ENCODE peak calls at places on chromosomes 11 and 22, in seven cellular contexts. U is heart right ventricle, R is fibroblast of mammary gland, L is neuronal stem cell, N is fibroblast of villous mesenchyme, S is SJSA1, F is PC-3. P is an unnamed sample.
A peak's percentile ranks its signal among the peaks of the same experiment; 100 is the strongest.

GRCh38 chr11:10878408-10879214 is 20.8 kb upstream of the ZBED5 start:
- DNase-seq in F (peak; percentile 79), S (no peak), U (peak; percentile 31), R (peak; percentile 83), N (peak; percentile 80), L (peak; percentile 17), P (no peak)

GRCh38 chr11:16155448-16155847 is 200.9 kb downstream of the SOX6 start:
- DNase-seq in S (no peak), R (no peak), U (no peak), F (peak; percentile 4), L (no peak), N (no peak), P (no peak)

GRCh38 chr11:2303627-2304155 is 1.9 kb downstream of the TSPAN32 start:
- DNase-seq in F (no peak), S (peak; percentile 48), U (peak; percentile 75), L (no peak), N (no peak), R (no peak), P (no peak)

GRCh38 chr11:133787379-133788103 is 57.8 kb downstream of the SPATA19 start:
- DNase-seq in S (no peak), L (peak; percentile 46), N (no peak), R (no peak), F (no peak), U (no peak), P (no peak)

GRCh38 chr11:69654660-69655478 is 13.9 kb downstream of the CCND1 start:
- DNase-seq in R (peak; percentile 54), F (peak; percentile 97), N (no peak), U (no peak), L (no peak), S (peak; percentile 92), P (no peak)

GRCh38 chr11:114151631-114152030 is 92.1 kb downstream of the ZBTB16 start:
- DNase-seq in F (no peak), L (no peak), N (no peak), R (no peak), U (no peak), S (no peak), P (no peak)

GRCh38 chr22:20577045-20577444 is 69.6 kb downstream of the MED15 start:
- DNase-seq in R (no peak), U (no peak), N (no peak), L (no peak), F (no peak), S (no peak), P (no peak)

GRCh38 chr11:106463796-106464201 is 386.3 kb downstream of the AASDHPPT start:
- DNase-seq in N (no peak), U (no peak), R (peak; percentile 77), L (no peak), F (peak; percentile 66), S (no peak), P (no peak)

GRCh38 chr11:65448418-65449196 is 26.0 kb downstream of the NEAT1 start:
- DNase-seq in L (no peak), S (no peak), F (peak; percentile 2), N (peak; percentile 89), R (peak; percentile 77), U (no peak), P (no peak)

GRCh38 chr11:64971421-64972233 is at the start of gene MAJIN:
- DNase-seq in S (peak; percentile 68), F (peak; percentile 30), N (peak; percentile 80), R (peak; percentile 63), U (peak; percentile 90), L (peak; percentile 21), P (peak; percentile 80)

GRCh38 chr22:27139935-27140493 is 482.6 kb downstream of the MIAT start:
- DNase-seq in N (peak; percentile 86), L (no peak), R (peak; percentile 80), U (no peak), S (peak; percentile 82), F (no peak), P (no peak)

GRCh38 chr11:95078526-95078925 is 11.1 kb upstream of the ENDOD1 start:
- DNase-seq in L (no peak), R (no peak), F (peak; percentile 42), N (no peak), U (no peak), S (no peak), P (no peak)

GRCh38 chr11:17906436-17906835 is 106.4 kb downstream of the SERGEF start:
- DNase-seq in F (peak; percentile 28), R (no peak), N (no peak), U (no peak), S (no peak), L (no peak), P (no peak)

GRCh38 chr11:17905477-17905876 is 107.4 kb downstream of the SERGEF start:
- DNase-seq in N (no peak), S (no peak), L (no peak), R (no peak), U (no peak), F (no peak), P (no peak)

DNA sequence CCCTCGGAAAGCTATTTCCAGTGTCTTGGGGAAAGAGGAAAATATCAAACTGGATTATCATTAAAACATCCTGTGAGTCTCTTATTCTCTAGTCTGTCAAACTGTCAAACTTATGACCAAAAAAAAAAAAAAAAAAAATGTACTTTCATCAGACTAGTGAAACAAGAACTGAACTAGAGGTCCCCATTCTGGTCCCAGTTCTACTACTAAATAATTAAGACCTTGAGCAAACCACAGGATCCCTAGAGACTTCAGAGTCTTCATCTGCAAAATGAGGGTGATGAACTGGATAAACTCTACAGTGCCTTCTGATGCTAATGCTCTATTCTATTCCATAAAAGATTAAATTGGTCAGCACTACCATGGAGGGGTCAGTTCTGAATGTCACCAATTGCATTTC is 105.8 kb downstream of the SERGEF start:
- DNase-seq in N (no peak), L (no peak), U (no peak), S (no peak), F (no peak), R (no peak), P (no peak)
- H3K4me3 ChIP-seq in N (no peak overlapping the region), L (no peak overlapping the region), U (no peak overlapping the region), S (no peak overlapping the region), F (no peak overlapping the region), R (no peak overlapping the region), P (no peak overlapping the region)

GRCh38 chr22:50059185-50059880 is 1.2 kb upstream of the TTLL8 start:
- DNase-seq in R (peak; percentile 19), N (peak; percentile 68), U (no peak), S (no peak), L (peak; percentile 66), F (no peak), P (no peak)

GRCh38 chr22:50057292-50057867 is 718 bp downstream of the TTLL8 start:
- DNase-seq in N (no peak), L (no peak), S (no peak), R (no peak), F (no peak), U (no peak), P (no peak)

GRCh38 chr22:50057868-50058311 is at the start of gene TTLL8:
- DNase-seq in L (no peak), S (no peak), F (no peak), N (no peak), R (no peak), U (no peak), P (no peak)

GRCh38 chr22:50059881-50060262 is 1.8 kb upstream of the TTLL8 start:
- DNase-seq in U (no peak), R (no peak), F (no peak), L (no peak), N (no peak), S (no peak), P (no peak)

GRCh38 chr22:50058338-50059184 is 463 bp upstream of the TTLL8 start:
- DNase-seq in U (no peak), R (no peak), F (no peak), L (no peak), S (no peak), N (no peak), P (no peak)
- H3K4me3 ChIP-seq in U (peak overlapping the region; percentile 19), R (no peak overlapping the region), F (no peak overlapping the region), L (no peak overlapping the region), S (no peak overlapping the region), N (no peak overlapping the region), P (no peak overlapping the region)

GRCh38 chr11:110172666-110173065 is 79.5 kb downstream of the ZC3H12C start:
- DNase-seq in F (no peak), L (no peak), R (peak; percentile 56), N (no peak), S (no peak), U (no peak), P (no peak)

GRCh38 chr11:110176366-110177056 is 83.3 kb downstream of the ZC3H12C start:
- DNase-seq in F (peak; percentile 47), N (peak; percentile 58), R (peak; percentile 73), S (no peak), U (no peak), L (no peak), P (no peak)

GRCh38 chr11:110177057-110177397 is 83.8 kb downstream of the ZC3H12C start:
- DNase-seq in U (no peak), S (no peak), N (no peak), L (no peak), F (no peak), R (no peak), P (no peak)

GRCh38 chr11:110173775-110174644 is 80.8 kb downstream of the ZC3H12C start:
- DNase-seq in N (peak; percentile 71), R (peak; percentile 83), F (peak; percentile 37), S (no peak), U (peak; percentile 57), L (peak; percentile 67), P (peak; percentile 22)

DNA sequence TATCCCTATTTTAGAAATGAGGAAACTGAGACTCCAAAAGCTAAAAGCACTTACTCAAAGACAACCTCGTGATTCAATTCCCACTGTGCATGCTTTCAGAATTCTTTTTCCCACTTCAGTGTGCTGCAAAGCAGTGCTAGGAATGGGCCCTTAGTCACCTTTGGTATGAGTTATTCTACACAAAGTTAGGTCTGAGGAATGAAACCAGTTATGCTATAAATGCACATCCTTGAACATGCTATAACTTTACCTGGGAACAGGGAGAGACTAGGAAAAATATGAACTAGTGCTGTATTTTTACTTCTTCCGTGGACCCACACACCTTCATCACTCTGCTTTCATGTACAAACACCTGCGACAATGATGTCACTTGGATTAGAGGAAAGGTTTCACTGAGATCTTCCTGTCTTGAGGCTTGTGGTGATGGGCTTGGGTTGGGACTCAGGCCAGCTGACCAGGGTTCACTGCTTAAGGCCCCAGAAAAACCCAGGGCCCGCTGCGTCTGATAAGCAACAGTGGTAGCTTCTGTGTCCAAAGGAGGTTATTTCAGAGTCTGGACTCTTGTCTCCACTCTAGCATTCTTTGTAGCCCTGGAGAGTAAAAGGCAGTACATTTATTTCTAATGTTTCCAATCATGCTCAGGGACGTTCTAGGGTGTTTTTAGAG is 81.6 kb downstream of the ZC3H12C start:
- DNase-seq in U (no peak), L (no peak), S (no peak), F (no peak), N (no peak), R (peak; percentile 69), P (no peak)
- H3K4me3 ChIP-seq in U (peak overlapping the region; percentile 30), L (no peak overlapping the region), S (no peak overlapping the region), F (no peak overlapping the region), N (no peak overlapping the region), R (no peak overlapping the region), P (no peak overlapping the region)

DNA sequence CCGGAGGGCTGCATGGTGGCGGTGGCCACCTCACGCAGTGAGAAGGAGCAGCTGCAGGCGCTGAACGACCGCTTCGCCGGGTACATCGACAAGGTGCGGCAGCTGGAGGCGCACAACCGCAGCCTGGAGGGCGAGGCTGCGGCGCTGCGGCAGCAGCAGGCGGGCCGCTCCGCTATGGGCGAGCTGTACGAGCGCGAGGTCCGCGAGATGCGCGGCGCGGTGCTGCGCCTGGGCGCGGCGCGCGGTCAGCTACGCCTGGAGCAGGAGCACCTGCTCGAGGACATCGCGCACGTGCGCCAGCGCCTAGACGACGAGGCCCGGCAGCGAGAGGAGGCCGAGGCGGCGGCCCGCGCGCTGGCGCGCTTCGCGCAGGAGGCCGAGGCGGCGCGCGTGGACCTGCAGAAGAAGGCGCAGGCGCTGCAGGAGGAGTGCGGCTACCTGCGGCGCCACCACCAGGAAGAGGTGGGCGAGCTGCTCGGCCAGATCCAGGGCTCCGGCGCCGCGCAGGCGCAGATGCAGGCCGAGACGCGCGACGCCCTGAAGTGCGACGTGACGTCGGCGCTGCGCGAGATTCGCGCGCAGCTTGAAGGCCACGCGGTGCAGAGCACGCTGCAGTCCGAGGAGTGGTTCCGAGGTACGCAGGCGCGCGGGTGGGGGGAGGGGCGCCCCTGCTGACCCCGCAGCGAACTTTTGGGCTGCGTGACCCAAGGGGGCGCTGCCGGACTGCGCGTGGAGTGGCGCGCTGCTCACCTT is 670 bp downstream of the NEFH start:
- DNase-seq in U (no peak), N (peak; percentile 59), R (peak; percentile 58), S (no peak), L (no peak), F (no peak), P (peak; percentile 53)
- H3K4me3 ChIP-seq in U (peak overlapping the region; percentile 24), N (peak overlapping the region; percentile 29), R (peak overlapping the region; percentile 16), S (no peak overlapping the region), L (peak overlapping the region; percentile 39), F (no peak overlapping the region), P (no peak overlapping the region)

P was measured in naive thymus-derived CD4-positive, alpha-beta T cell.